ENCODE peak calls at places on chromosomes 4 and X, in eight cellular contexts. S is lung; T is choroid plexus epithelial cell; G is HL-60; M is GM13976; Z is activated CD8-positive, alpha-beta T cell treated with anti-CD3 and anti-CD28 coated beads for 36 hours; I is CD8-positive, alpha-beta T cell; C is lower leg skin. P is an unnamed sample.

GRCh38 chr4:10655968-10656367 is 28.6 kb downstream of the CLNK start:
- DNase-seq in C (no peak), G (no peak), M (peak), T (peak), Z (no peak), S (no peak), I (no peak), P (no peak)

GRCh38 chrX:16695079-16695676 is 17.3 kb downstream of the CTPS2 start:
- DNase-seq in M (peak), G (peak), S (peak), T (peak), Z (peak), C (peak), I (peak), P (no peak)

GRCh38 chr4:126583509-126583908 is 1049.2 kb upstream of the INTU start:
- DNase-seq in S (no peak), G (peak), C (no peak), M (no peak), I (no peak), T (peak), Z (no peak), P (no peak)

GRCh38 chrX:73838123-73838522 is 275.1 kb downstream of the CHIC1 start:
- DNase-seq in S (no peak), Z (no peak), G (no peak), C (no peak), I (no peak), T (no peak), M (no peak), P (no peak)

GRCh38 chrX:45553417-45553816 is 352.7 kb upstream of the DIPK2B start:
- DNase-seq in C (no peak), G (no peak), T (no peak), Z (no peak), S (no peak), I (no peak), M (no peak), P (no peak)

GRCh38 chrX:10926404-10926803 is 184.7 kb upstream of the HCCS start:
- DNase-seq in Z (no peak), G (no peak), C (no peak), S (no peak), I (no peak), T (peak), M (no peak), P (no peak)

GRCh38 chr4:5114911-5115310 is 63.6 kb downstream of the STK32B start:
- DNase-seq in M (no peak), G (no peak), S (no peak), C (no peak), T (no peak), Z (no peak), I (no peak), P (no peak)

GRCh38 chrX:44415639-44416386 is 72.3 kb upstream of the EFHC2 start:
- DNase-seq in Z (no peak), I (no peak), T (no peak), C (no peak), G (no peak), S (no peak), M (no peak), P (no peak)

GRCh38 chr4:168124008-168124641 is 31.8 kb downstream of the ANXA10 start:
- DNase-seq in I (no peak), C (no peak), Z (no peak), G (no peak), M (no peak), S (no peak), T (peak), P (no peak)

GRCh38 chr4:42172921-42173320 is 20.5 kb upstream of the BEND4 start:
- DNase-seq in T (no peak), C (no peak), I (no peak), Z (no peak), S (no peak), M (no peak), G (no peak), P (no peak)

GRCh38 chr4:2595436-2595835 is 59.0 kb downstream of the FAM193A start:
- DNase-seq in M (no peak), S (no peak), Z (no peak), T (peak), G (no peak), I (no peak), C (peak), P (no peak)

GRCh38 chrX:147911192-147912022 is at the start of gene FMR1:
- DNase-seq in I (peak), S (peak), Z (peak), C (peak), G (peak), T (peak), M (peak), P (peak)

GRCh38 chr4:8675383-8675782 is 82.8 kb downstream of the CPZ start:
- DNase-seq in M (no peak), G (no peak), T (peak), I (no peak), Z (peak), S (no peak), C (no peak), P (no peak)

GRCh38 chr4:104394409-104394813 is 100.3 kb downstream of the CXXC4 start:
- DNase-seq in S (no peak), C (no peak), I (no peak), G (no peak), M (no peak), T (no peak), Z (no peak), P (no peak)

GRCh38 chr4:140609548-140610425 is 41.0 kb upstream of the UCP1 start:
- DNase-seq in T (peak), C (no peak), S (no peak), G (no peak), M (peak), Z (no peak), I (no peak), P (no peak)

GRCh38 chrX:16671005-16671404 is 21.0 kb downstream of the S100G start:
- DNase-seq in T (peak), C (no peak), M (peak), Z (peak), G (peak), S (no peak), I (peak), P (no peak)

GRCh38 chr4:57094482-57095223 is 15.5 kb downstream of the IGFBP7 start:
- DNase-seq in T (peak), I (no peak), G (no peak), Z (no peak), M (no peak), S (no peak), C (no peak), P (no peak)

GRCh38 chr4:121380448-121381147 is at the start of gene QRFPR:
- DNase-seq in S (no peak), Z (peak), M (peak), C (no peak), I (no peak), G (no peak), T (no peak), P (no peak)

GRCh38 chr4:2272026-2272827 is 10.3 kb upstream of the MXD4 start:
- DNase-seq in I (no peak), T (no peak), Z (no peak), S (no peak), G (no peak), M (no peak), C (no peak), P (no peak)

GRCh38 chr4:69098470-69098869 is 2.2 kb downstream of the UGT2B7 start:
- DNase-seq in C (no peak), Z (no peak), G (no peak), T (no peak), S (no peak), I (no peak), M (no peak), P (no peak)

GRCh38 chrX:111270339-111270738 is at the start of gene CAPN6:
- DNase-seq in I (no peak), T (peak), M (no peak), Z (no peak), S (no peak), G (no peak), C (no peak), P (no peak)

GRCh38 chrX:103431316-103431715 is 55.0 kb downstream of the BEX3 start:
- DNase-seq in C (no peak), T (peak), M (no peak), S (no peak), Z (no peak), G (no peak), I (no peak), P (no peak)

GRCh38 chr4:145951931-145952330 is 13.3 kb upstream of the ZNF827 start:
- DNase-seq in M (no peak), I (no peak), S (no peak), T (no peak), G (no peak), Z (no peak), C (no peak), P (no peak)

GRCh38 chrX:80229626-80230025 is 190.6 kb upstream of the TENT5D start:
- DNase-seq in S (no peak), I (no peak), Z (no peak), C (no peak), G (no peak), M (no peak), T (no peak), P (no peak)

GRCh38 chr4:100981447-100982204 is 365.7 kb downstream of the PPP3CA start:
- DNase-seq in Z (no peak), S (no peak), G (peak), T (peak), C (no peak), I (no peak), M (no peak), P (no peak)

GRCh38 chr4:13347517-13348125 is 136.5 kb downstream of the RAB28 start:
- DNase-seq in I (no peak), S (no peak), M (no peak), Z (no peak), C (no peak), T (no peak), G (no peak), P (no peak)

GRCh38 chr4:103756736-103757135 is 37.0 kb upstream of the TACR3 start:
- DNase-seq in G (no peak), I (no peak), S (no peak), Z (no peak), T (no peak), C (no peak), M (no peak), P (no peak)

GRCh38 chrX:111823068-111823467 is 52.9 kb upstream of the TRPC5OS start:
- DNase-seq in C (no peak), M (peak), G (no peak), T (peak), S (no peak), Z (no peak), I (no peak), P (no peak)

GRCh38 chrX:109714340-109714958 is 18.6 kb downstream of the ACSL4 start:
- DNase-seq in C (no peak), S (no peak), G (no peak), Z (no peak), I (no peak), M (no peak), T (peak), P (no peak)

GRCh38 chr4:96472103-96472867 is 632.4 kb downstream of the PDHA2 start:
- DNase-seq in C (no peak), I (no peak), T (peak), M (no peak), Z (no peak), S (no peak), G (no peak), P (no peak)

GRCh38 chr4:155705664-155706063 is 39.0 kb downstream of the GUCY1A1 start:
- DNase-seq in Z (no peak), C (no peak), I (no peak), T (peak), G (no peak), M (no peak), S (no peak), P (no peak)

GRCh38 chrX:1391707-1392375 is at the start of gene SLC25A6:
- DNase-seq in C (peak), G (peak), S (peak), Z (peak), I (peak), T (peak), M (peak), P (peak)
- TF ChIP-seq CTCF in C (no peak), G (no peak), S (no peak), Z (peak), I (no peak), T (peak), M (no peak), P (no peak)

GRCh38 chrX:56764153-56764974 is 35.3 kb downstream of the NBDY start:
- DNase-seq in M (peak), I (peak), T (peak), C (peak), G (peak), S (peak), Z (peak), P (peak)

GRCh38 chrX:56762707-56763555 is 33.9 kb downstream of the NBDY start:
- DNase-seq in T (no peak), Z (no peak), C (peak), M (peak), G (no peak), S (no peak), I (no peak), P (no peak)

GRCh38 chrX:56762220-56762619 is 33.2 kb downstream of the NBDY start:
- DNase-seq in C (no peak), I (no peak), S (no peak), M (peak), Z (peak), G (no peak), T (no peak), P (no peak)

GRCh38 chrX:56764975-56765791 is 36.1 kb downstream of the NBDY start:
- DNase-seq in T (no peak), Z (peak), I (no peak), C (peak), M (peak), S (peak), G (peak), P (no peak)

DNA sequence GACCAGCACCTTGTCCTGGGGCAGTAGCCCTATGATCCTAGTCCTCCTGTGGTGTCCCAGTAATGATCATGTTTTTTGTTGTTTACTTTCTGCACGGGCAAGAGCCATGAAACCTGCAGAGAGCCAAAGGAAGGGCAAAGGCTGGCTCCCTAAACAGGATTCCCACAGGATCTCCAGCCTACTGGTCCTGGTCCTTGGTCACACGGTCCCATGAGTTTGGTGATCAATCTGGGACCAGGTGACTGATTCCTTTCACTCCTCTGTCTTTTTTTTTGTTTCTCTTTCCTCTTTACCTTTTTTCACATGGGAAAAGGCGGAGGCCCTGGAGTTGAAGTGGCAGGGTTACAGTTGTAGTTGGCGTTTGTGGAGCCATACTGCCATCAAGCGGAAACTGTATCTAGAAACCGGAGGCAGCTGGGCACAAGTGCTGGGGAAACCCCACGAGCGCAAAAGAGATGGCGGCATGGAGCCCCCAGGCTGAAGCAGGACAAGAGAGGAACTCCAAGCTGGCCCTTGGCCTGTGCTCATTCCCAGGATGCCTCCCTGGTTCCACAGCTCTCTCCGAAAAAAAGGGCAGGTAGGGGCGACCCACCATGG is 34.6 kb downstream of the NBDY start:
- DNase-seq in C (peak), I (no peak), Z (no peak), T (no peak), S (peak), M (peak), G (peak), P (no peak)
- TF ChIP-seq CTCF in C (no peak), I (no peak), Z (no peak), T (no peak), S (peak), M (peak), G (no peak), P (peak)

GRCh38 chr4:119189638-119190037 is 22.9 kb upstream of the USP53 start:
- DNase-seq in T (peak), I (no peak), Z (no peak), M (no peak), C (no peak), S (no peak), G (peak), P (no peak)

GRCh38 chr4:119179011-119179410 is 33.5 kb upstream of the USP53 start:
- DNase-seq in Z (no peak), I (no peak), T (no peak), C (no peak), S (no peak), M (no peak), G (no peak), P (no peak)

GRCh38 chr4:119184128-119184527 is 28.4 kb upstream of the USP53 start:
- DNase-seq in C (no peak), I (no peak), M (no peak), G (no peak), Z (no peak), T (no peak), S (no peak), P (no peak)
- TF ChIP-seq CTCF in C (no peak), I (no peak), M (no peak), G (no peak), Z (no peak), T (no peak), S (no peak), P (no peak)

DNA sequence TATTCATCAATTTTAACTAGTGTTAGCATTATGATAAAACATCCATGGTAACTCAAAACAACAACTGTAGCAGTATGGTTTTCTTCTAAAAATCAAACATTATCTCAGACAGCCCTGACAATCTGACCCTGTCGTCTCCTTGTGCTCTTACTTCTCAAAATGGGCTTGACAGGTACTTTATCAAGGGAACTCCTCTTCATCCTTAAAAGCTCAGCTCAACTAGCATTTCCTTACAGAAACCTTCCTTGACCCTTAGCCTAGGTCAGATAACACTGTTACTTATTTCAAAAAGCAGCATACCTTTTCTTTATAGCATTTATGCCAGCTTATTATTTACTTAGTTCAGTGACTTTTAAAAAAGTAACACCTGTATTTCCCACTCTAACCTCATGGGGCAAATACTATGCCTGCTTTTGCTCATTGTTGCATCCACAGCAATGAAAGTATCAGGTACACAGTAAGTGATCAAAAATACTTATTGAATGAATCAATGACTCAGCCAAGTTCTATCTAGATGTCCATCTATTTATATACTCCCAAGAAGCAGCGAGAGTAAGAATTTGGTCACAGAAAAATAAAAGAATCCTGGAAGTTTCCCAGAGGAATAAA is 41.9 kb downstream of the ADAMTS3 start:
- DNase-seq in G (no peak), T (no peak), C (no peak), I (no peak), Z (no peak), M (no peak), S (no peak), P (no peak)
- TF ChIP-seq CTCF in G (no peak), T (no peak), C (no peak), I (no peak), Z (no peak), M (no peak), S (no peak), P (no peak)

DNA sequence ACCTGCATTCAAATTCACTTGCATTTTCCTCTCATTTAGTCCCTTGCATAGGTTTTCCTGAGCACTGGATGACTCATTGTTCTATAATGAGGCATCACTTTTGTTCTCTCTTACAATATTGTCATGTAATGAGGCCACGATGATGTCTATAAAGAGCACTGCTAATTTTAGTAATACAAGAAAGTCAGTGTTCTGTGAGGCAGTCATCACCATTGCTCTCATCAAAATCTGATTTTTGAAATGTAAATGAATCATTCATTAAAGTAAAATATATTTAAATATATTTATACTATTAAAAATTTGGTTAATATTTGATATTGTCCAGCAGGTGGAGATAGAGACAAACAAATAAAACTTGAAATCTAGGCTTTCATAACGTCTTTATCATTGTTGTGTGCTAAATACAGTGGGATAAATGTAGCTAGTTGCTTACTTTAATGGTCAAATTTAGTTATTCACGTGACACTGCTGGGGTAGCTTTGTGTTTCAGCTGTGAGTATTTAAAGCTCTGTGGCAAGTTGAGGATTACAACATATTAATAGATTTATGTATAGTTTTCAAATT is 15.4 kb downstream of the HMGB2 start:
- DNase-seq in M (no peak), T (peak), S (no peak), G (no peak), Z (no peak), I (no peak), C (no peak), P (no peak)
- TF ChIP-seq CTCF in M (no peak), T (peak), S (peak), G (no peak), Z (peak), I (peak), C (no peak), P (no peak)